ENCODE peak calls at places on chromosomes 12 and 14, in four cellular contexts. R is osteoblast, L is mucosa of descending colon, J is heart left ventricle. V is an unnamed sample.

GRCh38 chr12:69534389-69534822 is 50.9 kb upstream of the CCT2 start:
- DNase-seq in R (peak; percentile 88), L (peak; percentile 35), J (no peak), V (no peak)

GRCh38 chr12:6824962-6825381 is 3.2 kb upstream of the P3H3 start:
- DNase-seq in R (peak; percentile 91), L (no peak), J (no peak), V (no peak)

GRCh38 chr12:117158911-117159310 is 31.4 kb downstream of the FBXO21 start:
- DNase-seq in R (peak; percentile 88), L (no peak), J (no peak), V (no peak)

GRCh38 chr12:93137656-93138612 is 208.8 kb upstream of the EEA1 start:
- DNase-seq in R (peak; percentile 83), L (no peak), J (no peak), V (no peak)

GRCh38 chr14:99052467-99052866 is 219.5 kb downstream of the BCL11B start:
- DNase-seq in R (no peak), L (no peak), J (no peak), V (no peak)

GRCh38 chr14:89293349-89293916 is 123.6 kb downstream of the FOXN3 start:
- DNase-seq in R (no peak), L (no peak), J (no peak), V (no peak)

GRCh38 chr12:38166225-38166624 is 150.3 kb upstream of the ALG10B start:
- DNase-seq in R (no peak), L (no peak), J (no peak), V (no peak)

GRCh38 chr14:39765676-39766075 is 333.4 kb upstream of the FBXO33 start:
- DNase-seq in R (no peak), L (no peak), J (no peak), V (no peak)

GRCh38 chr14:72715910-72716268 is 178.0 kb downstream of the DPF3 start:
- DNase-seq in R (no peak), L (no peak), J (peak; percentile 74), V (no peak)

GRCh38 chr14:83342590-83342989 is 1808.9 kb upstream of the SEL1L start:
- DNase-seq in R (no peak), L (peak; percentile 1), J (peak; percentile 59), V (no peak)

GRCh38 chr14:99986416-99986815 is 78.8 kb upstream of the EVL start:
- DNase-seq in R (no peak), L (no peak), J (no peak), V (no peak)

GRCh38 chr14:26444745-26445144 is 153.1 kb downstream of the NOVA1 start:
- DNase-seq in R (no peak), L (peak; percentile 19), J (no peak), V (no peak)

GRCh38 chr12:131737485-131737827 is 26.6 kb downstream of the SFSWAP start:
- DNase-seq in R (no peak), L (no peak), J (no peak), V (no peak)

GRCh38 chr14:24678801-24679247 is 44.8 kb upstream of the GZMB start:
- DNase-seq in R (peak; percentile 93), L (peak; percentile 90), J (no peak), V (peak; percentile 68)

DNA sequence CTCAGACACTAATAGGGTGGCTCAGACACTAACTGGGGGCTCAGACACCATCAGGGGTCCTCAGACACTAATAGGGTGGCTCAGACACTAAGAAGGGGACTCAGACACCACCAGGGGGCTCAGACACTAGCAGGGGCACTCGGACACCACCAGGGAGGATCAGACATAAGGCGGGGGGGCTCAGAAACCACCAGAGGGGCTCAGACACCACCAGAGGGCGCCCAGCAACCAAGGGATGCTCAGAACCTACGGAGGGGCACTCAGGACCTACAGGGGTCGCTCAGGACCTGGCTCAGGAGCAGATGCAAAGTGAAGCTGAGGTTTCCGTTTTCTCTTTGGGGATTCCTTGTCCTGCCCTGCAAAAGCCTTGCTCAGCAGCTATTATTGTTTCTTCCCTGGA is 448.5 kb downstream of the TMEM121 start:
- DNase-seq in R (no peak), L (peak; percentile 31), J (no peak), V (no peak)
- TF ChIP-seq CTCF in R (peak; percentile 60), L (no peak), J (no peak), V (peak; percentile 31)

GRCh38 chr12:2282321-2282720 is 229.5 kb downstream of the CACNA1C start:
- DNase-seq in R (no peak), L (no peak), J (no peak), V (peak; percentile 51)

GRCh38 chr12:2283910-2284309 is 231.1 kb downstream of the CACNA1C start:
- DNase-seq in R (no peak), L (no peak), J (no peak), V (peak; percentile 63)

GRCh38 chr12:2284321-2284813 is 231.6 kb downstream of the CACNA1C start:
- DNase-seq in R (no peak), L (no peak), J (no peak), V (peak; percentile 40)

GRCh38 chr12:2284857-2285256 is 232.1 kb downstream of the CACNA1C start:
- DNase-seq in R (peak; percentile 88), L (peak; percentile 89), J (peak; percentile 89), V (peak; percentile 70)

GRCh38 chr12:2283480-2283879 is 230.7 kb downstream of the CACNA1C start:
- DNase-seq in R (peak; percentile 59), L (no peak), J (no peak), V (no peak)
- H3K4me1 ChIP-seq in R (peaks cover 61% of the 10 kb centered on the region), L (no peaks in the 10 kb centered on the region), J (peaks cover 80% of the 10 kb centered on the region), V (peaks cover 46% of the 10 kb centered on the region)

DNA sequence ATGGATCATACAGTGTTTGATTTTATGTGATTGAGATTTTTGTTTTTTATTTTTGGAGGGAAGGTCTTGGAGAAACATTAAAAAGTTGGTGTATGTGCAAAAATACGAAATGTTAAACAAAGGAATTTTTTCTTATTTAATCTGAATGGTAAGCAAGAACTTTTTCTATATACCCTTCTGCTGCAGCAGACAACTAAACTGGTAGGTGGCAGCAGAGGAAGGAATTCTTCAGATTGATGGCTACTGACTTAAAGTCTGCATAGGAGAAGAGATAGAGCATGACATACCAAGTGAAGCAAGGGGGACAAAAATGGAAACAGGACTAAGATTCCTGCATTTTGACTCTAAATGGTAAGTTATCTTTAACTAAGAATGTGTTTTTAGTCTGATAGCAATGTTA is 42.0 kb upstream of the A2ML1 start:
- DNase-seq in R (peak; percentile 82), L (no peak), J (no peak), V (no peak)
- TF ChIP-seq CTCF in R (peak; percentile 44), L (no peak), J (peak; percentile 6), V (peak; percentile 27)

DNA sequence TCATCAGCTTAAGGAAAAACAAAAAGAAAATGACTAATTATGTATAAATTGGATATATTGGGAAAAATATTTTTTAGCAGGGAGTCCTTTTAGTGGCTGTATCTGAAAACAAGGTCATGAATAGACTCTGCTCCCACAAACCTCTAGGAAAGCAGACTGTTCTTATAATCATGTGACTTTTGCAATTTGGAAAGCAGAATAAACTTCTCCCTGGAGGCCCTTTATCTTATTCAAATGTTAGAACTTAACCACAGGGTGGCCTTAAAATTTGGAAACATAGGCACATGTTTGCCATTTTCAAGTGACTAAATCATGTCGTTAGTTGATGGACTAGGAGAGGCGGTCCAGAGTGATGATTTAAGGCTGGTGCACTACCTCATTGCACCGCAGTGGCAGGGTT is 196.6 kb upstream of the KRR1 start:
- DNase-seq in R (no peak), L (no peak), J (no peak), V (no peak)
- H3K4me1 ChIP-seq in R (peaks cover 23% of the 10 kb centered on the region), L (no peaks in the 10 kb centered on the region), J (peaks cover 64% of the 10 kb centered on the region), V (peaks cover 2% of the 10 kb centered on the region)

DNA sequence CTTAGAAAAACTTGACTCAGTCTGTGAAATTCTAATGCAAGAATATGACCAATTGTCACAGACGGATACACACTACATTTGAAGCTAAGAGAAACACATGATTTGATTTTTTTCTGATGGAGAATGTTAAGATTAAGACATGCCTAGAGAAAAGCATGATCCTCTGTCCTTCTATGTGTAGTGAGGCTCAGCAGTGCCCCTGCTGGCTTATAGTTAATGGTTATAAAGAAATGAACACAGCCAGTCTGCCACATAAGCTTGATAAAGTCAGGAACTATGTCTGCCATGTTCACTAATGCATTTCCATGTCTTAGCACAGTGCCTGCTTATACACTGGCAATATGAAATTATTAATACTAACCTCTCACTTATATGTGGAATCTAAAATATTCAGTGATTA is 168.1 kb upstream of the DAAM1 start:
- DNase-seq in R (no peak), L (peak; percentile 47), J (no peak), V (no peak)
- TF ChIP-seq CTCF in R (peak; percentile 57), L (no peak), J (no peak), V (peak; percentile 45)

DNA sequence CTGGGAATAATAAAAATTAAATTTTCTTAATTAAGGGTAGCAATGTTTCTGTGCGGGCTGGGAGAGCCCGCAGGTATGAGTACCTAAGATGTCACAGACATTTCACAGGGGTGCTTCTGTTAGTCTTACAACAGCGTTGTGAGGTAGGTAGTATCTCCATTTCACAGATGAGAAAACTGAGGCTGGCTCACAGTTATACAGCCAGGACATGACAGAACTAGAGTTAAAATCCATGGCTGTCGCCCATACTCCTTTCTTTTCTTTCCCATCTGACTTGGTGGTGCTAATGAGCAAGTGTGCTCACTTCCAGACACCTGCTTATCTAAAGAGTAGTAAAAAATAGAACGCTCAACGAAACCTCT is 2.1 kb downstream of the BMAL2 start:
- DNase-seq in R (no peak), L (no peak), J (no peak), V (no peak)
- H3K4me1 ChIP-seq in R (peaks cover 35% of the 10 kb centered on the region), L (peaks cover 6% of the 10 kb centered on the region), J (peaks cover 4% of the 10 kb centered on the region), V (peaks cover 16% of the 10 kb centered on the region)

GRCh38 chr14:22388669-22389625 is 200.1 kb downstream of the DAD1 start:
- DNase-seq in R (peak; percentile 85), L (no peak), J (no peak), V (no peak)
- TF ChIP-seq CTCF in R (no peak), L (no peak), J (no peak), V (no peak)

GRCh38 chr12:17035372-17035771 is 429.4 kb upstream of the LMO3 start:
- DNase-seq in R (no peak), L (no peak), J (no peak), V (no peak)
- H3K4me1 ChIP-seq in R (no peaks in the 10 kb centered on the region), L (no peaks in the 10 kb centered on the region), J (no peaks in the 10 kb centered on the region), V (no peaks in the 10 kb centered on the region)